ENCODE peak calls at places on chromosomes 5 and 9, in four cellular contexts. One of them, this sample, is unnamed. For H3K36me3, the result is how much of the 10 kb centered on the place peaks cover.

GRCh38 chr9:92729735-92730155 is 34.9 kb downstream of the BICD2 start:
- DNase-seq in suprapubic skin: no peak
- DNase-seq in Panc1: no peak
- DNase-seq in SK-N-SH: no peak
- DNase-seq in this sample: no peak

GRCh38 chr9:130128782-130129424 is 43.3 kb upstream of the NCS1 start:
- DNase-seq in suprapubic skin: no peak
- DNase-seq in Panc1: no peak
- DNase-seq in SK-N-SH: no peak
- DNase-seq in this sample: no peak

GRCh38 chr5:42791151-42791550 is 20.5 kb downstream of the SELENOP start:
- DNase-seq in suprapubic skin: no peak
- DNase-seq in Panc1: no peak
- DNase-seq in SK-N-SH: no peak
- DNase-seq in this sample: no peak

GRCh38 chr9:134648701-134649525 is 7.3 kb downstream of the COL5A1 start:
- DNase-seq in suprapubic skin: no peak
- DNase-seq in Panc1: no peak
- DNase-seq in SK-N-SH: no peak
- DNase-seq in this sample: no peak

GRCh38 chr9:111038336-111039202 is at the start of gene LPAR1:
- DNase-seq in suprapubic skin: peak
- DNase-seq in Panc1: no peak
- DNase-seq in SK-N-SH: peak
- DNase-seq in this sample: peak

GRCh38 chr9:120569556-120569955 is 10.4 kb downstream of the CDK5RAP2 start:
- DNase-seq in suprapubic skin: no peak
- DNase-seq in Panc1: no peak
- DNase-seq in SK-N-SH: no peak
- DNase-seq in this sample: no peak

GRCh38 chr9:27154923-27155322 is 45.9 kb downstream of the TEK start:
- DNase-seq in suprapubic skin: no peak
- DNase-seq in Panc1: no peak
- DNase-seq in SK-N-SH: no peak
- DNase-seq in this sample: no peak

GRCh38 chr5:43063731-43064171 is 23.6 kb upstream of the ANXA2R start:
- DNase-seq in suprapubic skin: no peak
- DNase-seq in Panc1: peak
- DNase-seq in SK-N-SH: no peak
- DNase-seq in this sample: no peak

GRCh38 chr9:109035684-109036423 is 22.6 kb upstream of the CTNNAL1 start:
- DNase-seq in suprapubic skin: no peak
- DNase-seq in Panc1: peak
- DNase-seq in SK-N-SH: no peak
- DNase-seq in this sample: peak
- TF ChIP-seq POLR2AphosphoS5 in suprapubic skin: no peak
- TF ChIP-seq POLR2AphosphoS5 in Panc1: peak
- TF ChIP-seq POLR2AphosphoS5 in SK-N-SH: peak
- TF ChIP-seq POLR2AphosphoS5 in this sample: peak

DNA sequence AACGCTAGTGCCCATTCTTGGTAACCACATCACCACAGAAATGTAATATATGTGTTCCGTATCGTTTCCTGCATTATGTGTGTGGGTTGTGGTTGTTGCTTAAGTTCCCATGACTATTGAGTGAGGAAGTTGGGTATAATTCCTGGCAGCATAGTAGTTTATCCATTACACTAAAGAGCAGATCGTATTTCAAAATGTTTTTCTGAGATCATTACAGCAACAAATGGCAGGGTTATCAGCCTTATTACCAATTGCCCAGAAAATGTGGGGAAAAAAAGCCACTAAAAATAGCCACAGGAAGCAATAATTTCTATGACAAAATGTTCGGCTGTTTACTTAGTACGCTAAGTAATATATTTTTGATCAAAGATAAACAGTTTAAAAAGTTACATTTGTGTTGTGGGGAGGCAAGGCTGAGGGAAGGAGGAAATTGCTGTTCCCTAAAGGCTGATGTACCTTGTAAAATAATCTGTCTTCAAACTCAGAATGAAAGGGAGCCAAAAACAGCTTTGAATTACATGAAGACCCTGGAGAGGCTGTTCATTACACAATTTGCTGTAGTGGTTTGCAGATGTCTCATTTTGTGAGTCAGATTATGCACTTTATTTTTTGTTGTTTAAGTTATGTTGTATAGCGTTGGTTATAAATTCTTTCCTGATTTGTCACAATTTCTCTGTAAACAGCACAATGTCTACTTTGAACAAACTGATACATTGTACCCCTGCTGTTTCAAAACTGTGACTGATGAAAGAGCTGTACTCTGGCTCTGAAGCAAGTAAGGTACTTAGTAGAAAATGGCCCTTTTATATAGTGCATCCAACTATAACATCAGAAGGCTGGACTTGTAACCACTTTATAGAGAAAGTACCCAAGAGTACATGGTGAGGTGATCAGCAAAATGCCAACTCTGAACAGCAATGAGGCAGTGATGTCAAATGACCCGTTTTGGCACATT is 1028.5 kb downstream of the NR2F1-AS1 start:
- DNase-seq in suprapubic skin: no peak
- DNase-seq in Panc1: peak
- DNase-seq in SK-N-SH: peak
- DNase-seq in this sample: no peak
- H3K36me3 ChIP-seq in suprapubic skin: under half
- H3K36me3 ChIP-seq in Panc1: under half
- H3K36me3 ChIP-seq in SK-N-SH: under half
- H3K36me3 ChIP-seq in this sample: under half

DNA sequence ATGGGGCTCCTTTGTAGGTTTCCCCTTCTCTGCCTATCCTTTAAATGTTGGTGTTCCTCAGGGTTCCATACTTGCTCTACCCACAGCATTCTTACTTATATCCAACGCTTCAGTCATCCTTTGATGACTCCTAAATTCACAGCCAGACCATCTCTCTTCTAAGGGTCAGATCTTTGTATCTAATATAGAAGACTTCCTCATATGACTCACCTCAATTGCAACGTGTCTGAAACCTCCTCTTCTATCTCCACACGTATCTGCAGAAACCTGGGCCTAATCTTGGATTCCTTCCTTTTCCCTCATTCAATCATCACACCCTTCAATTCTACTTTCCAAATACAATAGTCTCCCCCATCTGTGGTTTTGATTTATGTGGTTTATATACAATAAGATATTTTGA is 68.3 kb downstream of the HMGCR start:
- DNase-seq in suprapubic skin: no peak
- DNase-seq in Panc1: no peak
- DNase-seq in SK-N-SH: no peak
- DNase-seq in this sample: no peak
- H3K4me3 ChIP-seq in suprapubic skin: no peak
- H3K4me3 ChIP-seq in Panc1: no peak
- H3K4me3 ChIP-seq in SK-N-SH: no peak
- H3K4me3 ChIP-seq in this sample: no peak

GRCh38 chr9:99189887-99190596 is 31.7 kb downstream of the ALG2 start:
- DNase-seq in suprapubic skin: no peak
- DNase-seq in Panc1: no peak
- DNase-seq in SK-N-SH: no peak
- DNase-seq in this sample: no peak
- TF ChIP-seq POLR2AphosphoS5 in suprapubic skin: no peak
- TF ChIP-seq POLR2AphosphoS5 in Panc1: no peak
- TF ChIP-seq POLR2AphosphoS5 in SK-N-SH: no peak
- TF ChIP-seq POLR2AphosphoS5 in this sample: no peak

This sample was measured in stomach.